ENCODE peak calls at places on chromosomes 1 and 21, in ten cellular contexts. One of them, this sample, is unnamed. For H3K36me3, the result is how much of the 10 kb centered on the place peaks cover.

GRCh38 chr1:53576381-53576801 is 117.2 kb downstream of the DMRTB1 start:
- DNase-seq in astrocyte: no peak
- DNase-seq in cardiac muscle cell: no peak
- DNase-seq in GM23338: no peak
- DNase-seq in fibroblast of lung: no peak
- DNase-seq in stomach: no peak
- DNase-seq in GM23248: no peak
- DNase-seq in OCI-LY7: no peak
- DNase-seq in psoas muscle: no peak
- DNase-seq in heart left ventricle: peak
- DNase-seq in this sample: peak

GRCh38 chr1:167905182-167905581 is 8.8 kb downstream of the ADCY10 start:
- DNase-seq in heart left ventricle: no peak
- DNase-seq in stomach: no peak
- DNase-seq in GM23338: peak
- DNase-seq in GM23248: no peak
- DNase-seq in astrocyte: peak
- DNase-seq in fibroblast of lung: peak
- DNase-seq in OCI-LY7: no peak
- DNase-seq in cardiac muscle cell: no peak
- DNase-seq in psoas muscle: no peak
- DNase-seq in this sample: no peak

GRCh38 chr1:210251680-210252490 is 19.3 kb downstream of the SERTAD4 start:
- DNase-seq in cardiac muscle cell: peak
- DNase-seq in astrocyte: no peak
- DNase-seq in stomach: peak
- DNase-seq in psoas muscle: no peak
- DNase-seq in OCI-LY7: no peak
- DNase-seq in GM23338: peak
- DNase-seq in fibroblast of lung: no peak
- DNase-seq in heart left ventricle: no peak
- DNase-seq in GM23248: no peak
- DNase-seq in this sample: no peak

GRCh38 chr1:232110281-232111090 is 483.9 kb downstream of the DISC1 start:
- DNase-seq in psoas muscle: no peak
- DNase-seq in GM23338: peak
- DNase-seq in fibroblast of lung: peak
- DNase-seq in heart left ventricle: peak
- DNase-seq in astrocyte: peak
- DNase-seq in cardiac muscle cell: peak
- DNase-seq in OCI-LY7: no peak
- DNase-seq in GM23248: peak
- DNase-seq in stomach: no peak
- DNase-seq in this sample: no peak

GRCh38 chr1:39829791-39830533 is 41.3 kb upstream of the BMP8B start:
- DNase-seq in GM23248: peak
- DNase-seq in OCI-LY7: no peak
- DNase-seq in stomach: no peak
- DNase-seq in cardiac muscle cell: no peak
- DNase-seq in GM23338: no peak
- DNase-seq in heart left ventricle: no peak
- DNase-seq in psoas muscle: no peak
- DNase-seq in astrocyte: peak
- DNase-seq in fibroblast of lung: peak
- DNase-seq in this sample: no peak

GRCh38 chr1:44413740-44414139 is 8.7 kb downstream of the RNF220 start:
- DNase-seq in OCI-LY7: no peak
- DNase-seq in GM23338: no peak
- DNase-seq in heart left ventricle: no peak
- DNase-seq in stomach: no peak
- DNase-seq in cardiac muscle cell: no peak
- DNase-seq in GM23248: no peak
- DNase-seq in fibroblast of lung: no peak
- DNase-seq in psoas muscle: no peak
- DNase-seq in astrocyte: no peak
- DNase-seq in this sample: no peak

GRCh38 chr1:206986402-206986801 is 16.1 kb upstream of the FCAMR start:
- DNase-seq in GM23248: no peak
- DNase-seq in heart left ventricle: no peak
- DNase-seq in stomach: no peak
- DNase-seq in OCI-LY7: no peak
- DNase-seq in cardiac muscle cell: no peak
- DNase-seq in psoas muscle: no peak
- DNase-seq in fibroblast of lung: no peak
- DNase-seq in astrocyte: no peak
- DNase-seq in GM23338: no peak
- DNase-seq in this sample: no peak

GRCh38 chr1:13588946-13589345 is 5.3 kb downstream of the PDPN start:
- DNase-seq in cardiac muscle cell: no peak
- DNase-seq in OCI-LY7: no peak
- DNase-seq in GM23248: no peak
- DNase-seq in fibroblast of lung: no peak
- DNase-seq in GM23338: no peak
- DNase-seq in psoas muscle: no peak
- DNase-seq in stomach: no peak
- DNase-seq in heart left ventricle: no peak
- DNase-seq in astrocyte: no peak
- DNase-seq in this sample: no peak

GRCh38 chr1:147463022-147463421 is 78.3 kb upstream of the BCL9 start:
- DNase-seq in GM23338: no peak
- DNase-seq in OCI-LY7: no peak
- DNase-seq in psoas muscle: no peak
- DNase-seq in cardiac muscle cell: no peak
- DNase-seq in GM23248: no peak
- DNase-seq in fibroblast of lung: no peak
- DNase-seq in astrocyte: no peak
- DNase-seq in heart left ventricle: no peak
- DNase-seq in stomach: no peak
- DNase-seq in this sample: no peak

GRCh38 chr1:81439046-81439823 is 361.5 kb upstream of the ADGRL2 start:
- DNase-seq in astrocyte: no peak
- DNase-seq in stomach: no peak
- DNase-seq in fibroblast of lung: no peak
- DNase-seq in GM23338: no peak
- DNase-seq in GM23248: no peak
- DNase-seq in OCI-LY7: no peak
- DNase-seq in psoas muscle: no peak
- DNase-seq in heart left ventricle: no peak
- DNase-seq in cardiac muscle cell: no peak
- DNase-seq in this sample: no peak

GRCh38 chr1:182185822-182186756 is 124.6 kb upstream of the ZNF648 start:
- DNase-seq in GM23248: peak
- DNase-seq in OCI-LY7: no peak
- DNase-seq in stomach: no peak
- DNase-seq in fibroblast of lung: peak
- DNase-seq in psoas muscle: no peak
- DNase-seq in GM23338: peak
- DNase-seq in heart left ventricle: no peak
- DNase-seq in astrocyte: peak
- DNase-seq in cardiac muscle cell: no peak
- DNase-seq in this sample: no peak

GRCh38 chr1:231934797-231935196 is 308.2 kb downstream of the DISC1 start:
- DNase-seq in heart left ventricle: no peak
- DNase-seq in OCI-LY7: no peak
- DNase-seq in GM23338: no peak
- DNase-seq in fibroblast of lung: peak
- DNase-seq in cardiac muscle cell: peak
- DNase-seq in stomach: no peak
- DNase-seq in GM23248: no peak
- DNase-seq in psoas muscle: no peak
- DNase-seq in astrocyte: peak
- DNase-seq in this sample: peak

GRCh38 chr1:51927029-51927428 is 48.5 kb upstream of the NRDC start:
- DNase-seq in GM23338: no peak
- DNase-seq in stomach: no peak
- DNase-seq in psoas muscle: no peak
- DNase-seq in fibroblast of lung: peak
- DNase-seq in OCI-LY7: no peak
- DNase-seq in heart left ventricle: no peak
- DNase-seq in cardiac muscle cell: no peak
- DNase-seq in GM23248: peak
- DNase-seq in astrocyte: peak
- DNase-seq in this sample: no peak

GRCh38 chr1:32539584-32540571 is 651 bp downstream of the ZBTB8A start:
- DNase-seq in stomach: peak
- DNase-seq in GM23248: peak
- DNase-seq in astrocyte: peak
- DNase-seq in OCI-LY7: peak
- DNase-seq in fibroblast of lung: peak
- DNase-seq in GM23338: peak
- DNase-seq in psoas muscle: peak
- DNase-seq in heart left ventricle: peak
- DNase-seq in cardiac muscle cell: peak
- DNase-seq in this sample: peak

GRCh38 chr21:44463716-44464115 is 8.4 kb downstream of the LRRC3 start:
- DNase-seq in GM23248: no peak
- DNase-seq in fibroblast of lung: no peak
- DNase-seq in cardiac muscle cell: no peak
- DNase-seq in psoas muscle: no peak
- DNase-seq in heart left ventricle: peak
- DNase-seq in astrocyte: no peak
- DNase-seq in GM23338: peak
- DNase-seq in OCI-LY7: no peak
- DNase-seq in stomach: no peak
- DNase-seq in this sample: no peak

DNA sequence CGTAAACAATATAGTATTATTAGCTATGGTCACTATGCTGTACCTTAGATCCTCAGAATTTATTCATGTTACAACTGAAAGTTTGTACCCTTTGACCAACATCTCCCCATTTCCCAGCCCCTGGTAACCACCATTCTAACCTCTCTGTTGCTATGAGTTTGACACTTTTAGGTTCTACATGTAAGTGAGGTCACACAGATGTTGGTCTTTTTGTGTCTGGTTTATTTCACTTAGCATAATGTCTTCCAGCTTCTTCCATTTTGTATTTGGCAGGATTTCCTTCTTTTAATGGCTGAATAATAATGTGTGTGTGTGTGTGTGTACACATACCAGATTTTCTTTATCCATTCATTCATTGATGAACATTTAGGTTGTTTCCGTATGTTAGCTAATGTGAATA is 139.5 kb downstream of the FAF1 start:
- DNase-seq in fibroblast of lung: no peak
- DNase-seq in OCI-LY7: no peak
- DNase-seq in GM23248: no peak
- DNase-seq in psoas muscle: no peak
- DNase-seq in heart left ventricle: no peak
- DNase-seq in stomach: no peak
- DNase-seq in astrocyte: no peak
- DNase-seq in cardiac muscle cell: no peak
- DNase-seq in GM23338: no peak
- DNase-seq in this sample: no peak
- H3K36me3 ChIP-seq in fibroblast of lung: under half
- H3K36me3 ChIP-seq in OCI-LY7: under half
- H3K36me3 ChIP-seq in GM23248: under half
- H3K36me3 ChIP-seq in psoas muscle: under half
- H3K36me3 ChIP-seq in heart left ventricle: under half
- H3K36me3 ChIP-seq in stomach: under half
- H3K36me3 ChIP-seq in astrocyte: under half
- H3K36me3 ChIP-seq in cardiac muscle cell: under half
- H3K36me3 ChIP-seq in GM23338: under half
- H3K36me3 ChIP-seq in this sample: under half

DNA sequence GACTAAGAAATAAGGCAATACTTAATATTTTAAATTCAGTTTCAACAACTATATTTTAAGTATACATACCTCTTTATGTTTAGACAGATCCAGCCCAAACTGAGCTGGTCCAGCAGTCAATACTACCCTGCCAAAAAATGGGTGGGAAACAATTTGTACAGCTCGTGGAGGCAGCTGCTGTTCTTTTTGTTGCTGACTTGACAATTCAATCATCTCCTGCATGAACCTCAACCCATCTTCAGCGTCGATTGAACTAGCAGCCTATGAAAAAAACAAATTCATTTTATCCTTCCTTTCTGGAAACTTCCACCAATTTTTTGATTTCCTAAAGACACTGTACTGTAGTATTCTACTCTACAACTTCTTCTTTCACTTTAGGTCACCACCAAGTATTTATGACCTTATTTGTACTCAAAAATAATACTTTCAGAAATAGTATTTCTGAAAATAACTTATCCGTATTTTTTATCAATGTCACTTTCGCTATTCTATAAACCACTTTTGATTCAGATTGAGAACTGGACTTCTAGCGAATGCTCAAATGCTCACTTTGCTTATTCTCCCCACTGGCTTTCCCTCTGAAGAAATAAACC is 46.5 kb downstream of the EDEM3 start:
- DNase-seq in heart left ventricle: no peak
- DNase-seq in GM23338: no peak
- DNase-seq in astrocyte: no peak
- DNase-seq in GM23248: no peak
- DNase-seq in OCI-LY7: no peak
- DNase-seq in psoas muscle: no peak
- DNase-seq in fibroblast of lung: no peak
- DNase-seq in stomach: no peak
- DNase-seq in cardiac muscle cell: no peak
- DNase-seq in this sample: no peak
- H3K36me3 ChIP-seq in heart left ventricle: under half
- H3K36me3 ChIP-seq in GM23338: under half
- H3K36me3 ChIP-seq in astrocyte: under half
- H3K36me3 ChIP-seq in GM23248: half or more
- H3K36me3 ChIP-seq in OCI-LY7: half or more
- H3K36me3 ChIP-seq in psoas muscle: under half
- H3K36me3 ChIP-seq in fibroblast of lung: under half
- H3K36me3 ChIP-seq in stomach: half or more
- H3K36me3 ChIP-seq in cardiac muscle cell: half or more
- H3K36me3 ChIP-seq in this sample: half or more

GRCh38 chr1:37484325-37485051 is 10.1 kb downstream of the ZC3H12A start:
- DNase-seq in fibroblast of lung: no peak
- DNase-seq in cardiac muscle cell: no peak
- DNase-seq in OCI-LY7: no peak
- DNase-seq in astrocyte: no peak
- DNase-seq in GM23338: no peak
- DNase-seq in GM23248: no peak
- DNase-seq in heart left ventricle: no peak
- DNase-seq in stomach: peak
- DNase-seq in psoas muscle: no peak
- DNase-seq in this sample: no peak
- H3K36me3 ChIP-seq in fibroblast of lung: under half
- H3K36me3 ChIP-seq in cardiac muscle cell: under half
- H3K36me3 ChIP-seq in OCI-LY7: half or more
- H3K36me3 ChIP-seq in astrocyte: under half
- H3K36me3 ChIP-seq in GM23338: under half
- H3K36me3 ChIP-seq in GM23248: under half
- H3K36me3 ChIP-seq in heart left ventricle: under half
- H3K36me3 ChIP-seq in stomach: half or more
- H3K36me3 ChIP-seq in psoas muscle: under half
- H3K36me3 ChIP-seq in this sample: under half

GRCh38 chr1:100277866-100278265 is 11.8 kb downstream of the RTCA start:
- DNase-seq in GM23338: no peak
- DNase-seq in OCI-LY7: peak
- DNase-seq in psoas muscle: no peak
- DNase-seq in heart left ventricle: no peak
- DNase-seq in astrocyte: no peak
- DNase-seq in GM23248: peak
- DNase-seq in fibroblast of lung: no peak
- DNase-seq in cardiac muscle cell: no peak
- DNase-seq in stomach: no peak
- DNase-seq in this sample: peak
- H3K36me3 ChIP-seq in GM23338: half or more
- H3K36me3 ChIP-seq in OCI-LY7: half or more
- H3K36me3 ChIP-seq in psoas muscle: under half
- H3K36me3 ChIP-seq in heart left ventricle: under half
- H3K36me3 ChIP-seq in astrocyte: half or more
- H3K36me3 ChIP-seq in GM23248: half or more
- H3K36me3 ChIP-seq in fibroblast of lung: under half
- H3K36me3 ChIP-seq in cardiac muscle cell: under half
- H3K36me3 ChIP-seq in stomach: half or more
- H3K36me3 ChIP-seq in this sample: half or more

GRCh38 chr1:100882622-100883186 is 11.9 kb downstream of the EXTL2 start:
- DNase-seq in GM23338: no peak
- DNase-seq in stomach: no peak
- DNase-seq in OCI-LY7: no peak
- DNase-seq in fibroblast of lung: no peak
- DNase-seq in cardiac muscle cell: no peak
- DNase-seq in GM23248: no peak
- DNase-seq in heart left ventricle: no peak
- DNase-seq in psoas muscle: peak
- DNase-seq in astrocyte: no peak
- DNase-seq in this sample: no peak
- H3K36me3 ChIP-seq in GM23338: under half
- H3K36me3 ChIP-seq in stomach: under half
- H3K36me3 ChIP-seq in OCI-LY7: under half
- H3K36me3 ChIP-seq in fibroblast of lung: under half
- H3K36me3 ChIP-seq in cardiac muscle cell: under half
- H3K36me3 ChIP-seq in GM23248: under half
- H3K36me3 ChIP-seq in heart left ventricle: under half
- H3K36me3 ChIP-seq in psoas muscle: under half
- H3K36me3 ChIP-seq in astrocyte: under half
- H3K36me3 ChIP-seq in this sample: under half